ENCODE peak calls at places on chromosomes 7 and 10, in four cellular contexts. One of them, this sample, is unnamed.

GRCh38 chr7:11690395-11690794 is 141.6 kb downstream of the THSD7A start:
- DNase-seq in adrenal gland: no peak
- DNase-seq in brain microvascular endothelial cell: no peak
- DNase-seq in chondrocyte: no peak
- DNase-seq in this sample: no peak

GRCh38 chr7:12436896-12437535 is 33.4 kb upstream of the VWDE start:
- DNase-seq in adrenal gland: no peak
- DNase-seq in brain microvascular endothelial cell: peak; percentile 65
- DNase-seq in chondrocyte: no peak
- DNase-seq in this sample: no peak

GRCh38 chr10:107915277-107915634 is 750.8 kb upstream of the SORCS1 start:
- DNase-seq in adrenal gland: no peak
- DNase-seq in brain microvascular endothelial cell: no peak
- DNase-seq in chondrocyte: no peak
- DNase-seq in this sample: no peak

GRCh38 chr7:154854836-154855235 is 148.1 kb downstream of the PAXIP1 start:
- DNase-seq in adrenal gland: no peak
- DNase-seq in brain microvascular endothelial cell: no peak
- DNase-seq in chondrocyte: no peak
- DNase-seq in this sample: no peak

GRCh38 chr7:78301361-78301760 is 502.8 kb downstream of the PHTF2 start:
- DNase-seq in adrenal gland: no peak
- DNase-seq in brain microvascular endothelial cell: peak; percentile 45
- DNase-seq in chondrocyte: no peak
- DNase-seq in this sample: no peak

GRCh38 chr10:72087969-72088878 is at the start of gene SPOCK2:
- DNase-seq in adrenal gland: peak; percentile 50
- DNase-seq in brain microvascular endothelial cell: no peak
- DNase-seq in chondrocyte: no peak
- DNase-seq in this sample: no peak

GRCh38 chr10:73139251-73139650 is 28.6 kb downstream of the ECD start:
- DNase-seq in adrenal gland: no peak
- DNase-seq in brain microvascular endothelial cell: no peak
- DNase-seq in chondrocyte: no peak
- DNase-seq in this sample: no peak

GRCh38 chr10:101566333-101567164 is 21.5 kb downstream of the POLL start:
- DNase-seq in adrenal gland: no peak
- DNase-seq in brain microvascular endothelial cell: no peak
- DNase-seq in chondrocyte: no peak
- DNase-seq in this sample: no peak

GRCh38 chr7:16422100-16422430 is 727 bp upstream of the CRPPA start:
- DNase-seq in adrenal gland: no peak
- DNase-seq in brain microvascular endothelial cell: no peak
- DNase-seq in chondrocyte: no peak
- DNase-seq in this sample: no peak

GRCh38 chr7:23422904-23423303 is 47.4 kb downstream of the IGF2BP3 start:
- DNase-seq in adrenal gland: no peak
- DNase-seq in brain microvascular endothelial cell: no peak
- DNase-seq in chondrocyte: no peak
- DNase-seq in this sample: no peak

GRCh38 chr7:140214075-140214684 is 37.4 kb upstream of the KDM7A start:
- DNase-seq in adrenal gland: no peak
- DNase-seq in brain microvascular endothelial cell: no peak
- DNase-seq in chondrocyte: no peak
- DNase-seq in this sample: no peak

GRCh38 chr10:51510231-51510630 is 189.2 kb downstream of the CSTF2T start:
- DNase-seq in adrenal gland: no peak
- DNase-seq in brain microvascular endothelial cell: no peak
- DNase-seq in chondrocyte: no peak
- DNase-seq in this sample: no peak

GRCh38 chr7:57820477-57820876 is 370.5 kb downstream of the ZNF716 start:
- DNase-seq in adrenal gland: no peak
- DNase-seq in brain microvascular endothelial cell: no peak
- DNase-seq in chondrocyte: no peak
- DNase-seq in this sample: no peak

GRCh38 chr7:124032369-124033092 is at the start of gene TMEM229A:
- DNase-seq in adrenal gland: peak; percentile 55
- DNase-seq in brain microvascular endothelial cell: peak; percentile 30
- DNase-seq in chondrocyte: peak; percentile 87
- DNase-seq in this sample: no peak

GRCh38 chr10:59090804-59091203 is 85.6 kb upstream of the PHYHIPL start:
- DNase-seq in adrenal gland: no peak
- DNase-seq in brain microvascular endothelial cell: no peak
- DNase-seq in chondrocyte: no peak
- DNase-seq in this sample: no peak

GRCh38 chr10:123633106-123633505 is 33.0 kb upstream of the GPR26 start:
- DNase-seq in adrenal gland: no peak
- DNase-seq in brain microvascular endothelial cell: no peak
- DNase-seq in chondrocyte: no peak
- DNase-seq in this sample: no peak

GRCh38 chr7:149604521-149604920 is 106.9 kb upstream of the ZNF746 start:
- DNase-seq in adrenal gland: no peak
- DNase-seq in brain microvascular endothelial cell: no peak
- DNase-seq in chondrocyte: no peak
- DNase-seq in this sample: no peak

GRCh38 chr7:46747869-46748576 is 827.0 kb upstream of the IGFBP3 start:
- DNase-seq in adrenal gland: no peak
- DNase-seq in brain microvascular endothelial cell: no peak
- DNase-seq in chondrocyte: no peak
- DNase-seq in this sample: no peak

GRCh38 chr10:92640110-92640509 is 47.2 kb downstream of the KIF11 start:
- DNase-seq in adrenal gland: peak; percentile 24
- DNase-seq in brain microvascular endothelial cell: peak; percentile 47
- DNase-seq in chondrocyte: no peak
- DNase-seq in this sample: peak; percentile 15

GRCh38 chr10:132429281-132430230 is 32.6 kb downstream of the PWWP2B start:
- DNase-seq in adrenal gland: no peak
- DNase-seq in brain microvascular endothelial cell: no peak
- DNase-seq in chondrocyte: no peak
- DNase-seq in this sample: no peak

GRCh38 chr7:32587431-32587948 is 92.2 kb downstream of the AVL9 start:
- DNase-seq in adrenal gland: no peak
- DNase-seq in brain microvascular endothelial cell: peak; percentile 90
- DNase-seq in chondrocyte: no peak
- DNase-seq in this sample: no peak

GRCh38 chr10:73110345-73110849 is at the start of gene NUDT13:
- DNase-seq in adrenal gland: peak; percentile 75
- DNase-seq in brain microvascular endothelial cell: peak; percentile 78
- DNase-seq in chondrocyte: no peak
- DNase-seq in this sample: no peak

GRCh38 chr7:129939881-129940280 is 12.9 kb downstream of the UBE2H start:
- DNase-seq in adrenal gland: no peak
- DNase-seq in brain microvascular endothelial cell: no peak
- DNase-seq in chondrocyte: no peak
- DNase-seq in this sample: no peak

GRCh38 chr7:1727079-1727478 is 57.0 kb downstream of the ELFN1 start:
- DNase-seq in adrenal gland: no peak
- DNase-seq in brain microvascular endothelial cell: no peak
- DNase-seq in chondrocyte: no peak
- DNase-seq in this sample: no peak

GRCh38 chr7:1055084-1055450 is 10.7 kb downstream of the GPR146 start:
- DNase-seq in adrenal gland: no peak
- DNase-seq in brain microvascular endothelial cell: no peak
- DNase-seq in chondrocyte: peak; percentile 83
- DNase-seq in this sample: no peak

GRCh38 chr10:103584216-103585010 is 90.9 kb downstream of the NEURL1 start:
- DNase-seq in adrenal gland: no peak
- DNase-seq in brain microvascular endothelial cell: no peak
- DNase-seq in chondrocyte: no peak
- DNase-seq in this sample: no peak

DNA sequence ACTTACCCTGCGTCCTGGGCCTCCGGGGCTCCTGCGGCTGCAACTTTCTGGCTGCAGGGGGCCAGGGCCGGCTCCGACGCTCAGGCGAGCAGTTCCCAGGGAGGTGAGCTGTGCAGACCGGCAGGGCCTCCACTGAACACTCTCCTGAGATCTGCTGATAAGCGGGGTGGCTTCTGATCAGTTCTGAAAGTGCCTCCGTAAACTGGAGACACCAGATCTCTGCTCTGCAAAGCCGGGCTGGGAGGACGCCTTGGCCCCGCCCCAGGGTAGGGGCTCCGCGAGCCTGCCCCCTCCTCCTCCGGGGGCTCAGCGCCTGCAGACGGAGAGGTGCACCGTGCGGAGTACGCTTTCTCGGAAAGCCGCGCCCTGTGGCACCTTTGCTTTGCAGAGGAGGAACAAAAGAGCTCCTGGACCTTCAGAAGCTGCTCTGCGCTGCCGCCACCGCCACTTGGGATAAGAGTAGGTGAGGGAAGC is 141.3 kb upstream of the VKORC1L1 start:
- DNase-seq in adrenal gland: no peak
- DNase-seq in brain microvascular endothelial cell: peak; percentile 17
- DNase-seq in chondrocyte: no peak
- DNase-seq in this sample: no peak
- TF ChIP-seq CTCF in adrenal gland: no peak
- TF ChIP-seq CTCF in brain microvascular endothelial cell: peak; percentile 66
- TF ChIP-seq CTCF in chondrocyte: peak; percentile 43
- TF ChIP-seq CTCF in this sample: no peak

GRCh38 chr7:144454256-144455039 is 51.0 kb upstream of the NOBOX start:
- DNase-seq in adrenal gland: no peak
- DNase-seq in brain microvascular endothelial cell: no peak
- DNase-seq in chondrocyte: no peak
- DNase-seq in this sample: no peak
- TF ChIP-seq CTCF in adrenal gland: no peak
- TF ChIP-seq CTCF in brain microvascular endothelial cell: peak; percentile 38
- TF ChIP-seq CTCF in chondrocyte: peak; percentile 71
- TF ChIP-seq CTCF in this sample: peak; percentile 70

DNA sequence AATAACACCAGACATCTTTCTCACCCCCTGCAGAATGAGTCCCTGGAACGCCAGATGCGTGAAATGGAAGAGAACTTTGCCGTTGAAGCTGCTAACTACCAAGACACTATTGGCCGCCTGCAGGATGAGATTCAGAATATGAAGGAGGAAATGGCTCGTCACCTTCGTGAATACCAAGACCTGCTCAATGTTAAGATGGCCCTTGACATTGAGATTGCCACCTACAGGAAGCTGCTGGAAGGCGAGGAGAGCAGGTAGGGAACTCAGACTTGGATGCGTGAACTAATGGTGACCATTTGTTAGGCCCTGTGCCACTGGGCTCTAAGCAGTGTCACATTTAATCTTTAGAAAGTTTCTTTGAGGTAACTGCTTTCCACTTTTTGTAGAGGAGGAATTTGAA is 7.1 kb downstream of the VIM start:
- DNase-seq in adrenal gland: no peak
- DNase-seq in brain microvascular endothelial cell: no peak
- DNase-seq in chondrocyte: no peak
- DNase-seq in this sample: no peak
- TF ChIP-seq CTCF in adrenal gland: no peak
- TF ChIP-seq CTCF in brain microvascular endothelial cell: peak; percentile 51
- TF ChIP-seq CTCF in chondrocyte: peak; percentile 56
- TF ChIP-seq CTCF in this sample: no peak

GRCh38 chr10:111762114-111762513 is 421.5 kb downstream of the GPAM start:
- DNase-seq in adrenal gland: no peak
- DNase-seq in brain microvascular endothelial cell: no peak
- DNase-seq in chondrocyte: no peak
- DNase-seq in this sample: no peak

GRCh38 chr10:111758593-111758992 is 425.0 kb downstream of the GPAM start:
- DNase-seq in adrenal gland: no peak
- DNase-seq in brain microvascular endothelial cell: no peak
- DNase-seq in chondrocyte: no peak
- DNase-seq in this sample: no peak

GRCh38 chr10:111756541-111757061 is 427.0 kb downstream of the GPAM start:
- DNase-seq in adrenal gland: peak; percentile 42
- DNase-seq in brain microvascular endothelial cell: no peak
- DNase-seq in chondrocyte: no peak
- DNase-seq in this sample: peak; percentile 54
- TF ChIP-seq CTCF in adrenal gland: peak; percentile 56
- TF ChIP-seq CTCF in brain microvascular endothelial cell: peak; percentile 3
- TF ChIP-seq CTCF in chondrocyte: peak; percentile 60
- TF ChIP-seq CTCF in this sample: peak; percentile 80

GRCh38 chr7:29843738-29844137 is 37.4 kb downstream of the WIPF3 start:
- DNase-seq in adrenal gland: no peak
- DNase-seq in brain microvascular endothelial cell: no peak
- DNase-seq in chondrocyte: no peak
- DNase-seq in this sample: no peak

GRCh38 chr7:29843106-29843505 is 36.8 kb downstream of the WIPF3 start:
- DNase-seq in adrenal gland: no peak
- DNase-seq in brain microvascular endothelial cell: no peak
- DNase-seq in chondrocyte: no peak
- DNase-seq in this sample: no peak

GRCh38 chr7:29841926-29842671 is 35.8 kb downstream of the WIPF3 start:
- DNase-seq in adrenal gland: no peak
- DNase-seq in brain microvascular endothelial cell: no peak
- DNase-seq in chondrocyte: no peak
- DNase-seq in this sample: no peak

GRCh38 chr7:29839302-29839701 is 33.0 kb downstream of the WIPF3 start:
- DNase-seq in adrenal gland: no peak
- DNase-seq in brain microvascular endothelial cell: peak; percentile 61
- DNase-seq in chondrocyte: no peak
- DNase-seq in this sample: no peak

DNA sequence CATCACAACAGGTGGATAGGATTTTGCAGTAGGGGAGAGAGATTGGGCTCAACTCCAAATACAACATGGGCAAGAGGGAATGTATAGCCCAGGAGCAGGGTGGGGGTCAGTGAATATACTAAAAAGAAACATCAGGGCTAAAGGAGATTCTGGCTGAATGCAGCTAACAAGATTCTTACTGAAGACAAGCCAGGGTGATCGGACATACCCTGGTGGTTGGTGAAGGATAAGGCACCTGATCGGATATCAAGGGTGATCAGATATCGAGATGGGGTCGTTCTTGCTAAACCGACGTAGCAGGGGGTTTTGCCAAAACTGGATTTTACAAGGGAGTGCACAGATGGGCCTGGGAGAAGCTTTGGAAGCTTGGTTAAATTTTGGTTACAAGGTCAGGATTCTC is 34.4 kb downstream of the WIPF3 start:
- DNase-seq in adrenal gland: no peak
- DNase-seq in brain microvascular endothelial cell: no peak
- DNase-seq in chondrocyte: no peak
- DNase-seq in this sample: no peak
- TF ChIP-seq CTCF in adrenal gland: no peak
- TF ChIP-seq CTCF in brain microvascular endothelial cell: peak; percentile 18
- TF ChIP-seq CTCF in chondrocyte: peak; percentile 14
- TF ChIP-seq CTCF in this sample: no peak

DNA sequence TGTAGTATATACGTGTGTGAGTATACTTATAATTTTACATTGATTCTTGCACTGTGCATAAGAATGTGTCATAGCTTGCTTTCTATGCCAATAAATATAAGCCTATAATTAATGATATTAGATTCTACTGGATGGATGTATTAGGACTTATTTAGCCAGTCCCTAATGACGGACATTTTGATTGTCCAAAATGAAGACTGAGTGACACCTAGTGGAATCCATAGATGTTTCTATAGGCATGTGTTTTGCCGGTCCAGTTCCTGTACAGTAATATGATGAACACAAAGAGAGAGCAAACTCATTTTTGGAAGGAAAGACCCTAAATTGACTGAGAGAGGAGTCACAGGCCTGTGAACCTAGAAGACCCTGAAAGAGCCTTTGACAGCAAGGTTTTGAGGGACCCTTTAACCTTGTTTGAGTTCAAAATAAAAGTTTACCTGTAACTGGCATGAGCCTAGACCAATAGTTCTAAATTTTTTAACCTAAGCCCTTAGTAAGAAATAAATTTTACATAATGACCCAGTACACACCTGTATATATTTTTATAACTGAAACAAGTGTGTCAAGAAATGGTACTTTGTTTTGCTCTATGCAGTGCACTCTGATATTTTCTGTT is 42.4 kb upstream of the AGBL3 start:
- DNase-seq in adrenal gland: no peak
- DNase-seq in brain microvascular endothelial cell: no peak
- DNase-seq in chondrocyte: no peak
- DNase-seq in this sample: peak; percentile 46
- TF ChIP-seq CTCF in adrenal gland: no peak
- TF ChIP-seq CTCF in brain microvascular endothelial cell: peak; percentile 32
- TF ChIP-seq CTCF in chondrocyte: peak; percentile 77
- TF ChIP-seq CTCF in this sample: peak; percentile 73

This sample was measured in LNCaP clone FGC.